ENCODE peak calls at places on chromosomes 1 and 21, in nine cellular contexts. Y is epithelial cell of prostate; U is activated T-cell treated with anti-CD3 and anti-CD28 coated beads, Interleukin-2, amount 50 U/mL, for 72 hours; F is H7; X is fibroblast of lung; O is activated CD4-positive, alpha-beta T cell treated with anti-CD3 and anti-CD28 coated beads, Interleukin-2, amount 50 U/mL, for 1 hour; T is M059J; A is HTR-8/SVneo; J is T-cell. C is an unnamed sample.

GRCh38 chr1:20521960-20522861 is 14.3 kb upstream of the MUL1 start:
- DNase-seq in Y (no peak), U (peak), F (peak), X (peak), O (peak), T (peak), A (peak), J (peak), C (peak)

GRCh38 chr1:151166506-151166956 is 587 bp downstream of the SCNM1 start:
- DNase-seq in Y (no peak), U (no peak), F (no peak), X (peak), O (no peak), T (peak), A (no peak), J (no peak), C (no peak)

GRCh38 chr1:208252126-208252853 is 8.1 kb upstream of the PLXNA2 start:
- DNase-seq in Y (no peak), U (no peak), F (peak), X (peak), O (no peak), T (peak), A (peak), J (no peak), C (peak)

GRCh38 chr21:34365794-34366193 is 2.0 kb downstream of the KCNE2 start:
- DNase-seq in Y (no peak), U (no peak), F (no peak), X (no peak), O (no peak), T (no peak), A (no peak), J (no peak), C (peak)

GRCh38 chr1:67889940-67890567 is 56.8 kb upstream of the GNG12 start:
- DNase-seq in Y (peak), U (peak), F (no peak), X (peak), O (no peak), T (peak), A (peak), J (no peak), C (no peak)

GRCh38 chr1:11858968-11859871 is 475 bp upstream of the NPPB start:
- DNase-seq in Y (no peak), U (peak), F (peak), X (peak), O (peak), T (peak), A (peak), J (peak), C (peak)

GRCh38 chr21:21232320-21232719 is 234.1 kb downstream of the NCAM2 start:
- DNase-seq in Y (no peak), U (no peak), F (peak), X (peak), O (no peak), T (peak), A (peak), J (no peak), C (no peak)

GRCh38 chr1:22105611-22106207 is 37.2 kb downstream of the WNT4 start:
- DNase-seq in Y (no peak), U (peak), F (peak), X (peak), O (peak), T (peak), A (peak), J (peak), C (no peak)

GRCh38 chr1:109777980-109778625 is 14.4 kb upstream of the EPS8L3 start:
- DNase-seq in Y (no peak), U (no peak), F (no peak), X (no peak), O (no peak), T (no peak), A (no peak), J (no peak), C (peak)

GRCh38 chr1:222182641-222183040 is 365.3 kb downstream of the HHIPL2 start:
- DNase-seq in Y (peak), U (no peak), F (no peak), X (peak), O (no peak), T (peak), A (no peak), J (no peak), C (no peak)

GRCh38 chr1:86394416-86394815 is 1.7 kb downstream of the ODF2L start:
- DNase-seq in Y (no peak), U (no peak), F (no peak), X (peak), O (no peak), T (peak), A (no peak), J (no peak), C (no peak)

GRCh38 chr1:98112631-98113030 is 191.8 kb upstream of the DPYD start:
- DNase-seq in Y (no peak), U (no peak), F (no peak), X (no peak), O (no peak), T (peak), A (no peak), J (no peak), C (no peak)

GRCh38 chr21:33395866-33396265 is 7.3 kb upstream of the IFNGR2 start:
- DNase-seq in Y (no peak), U (no peak), F (no peak), X (peak), O (no peak), T (peak), A (peak), J (no peak), C (no peak)

GRCh38 chr1:6184083-6184783 is 4.1 kb upstream of the CHD5 start:
- DNase-seq in Y (no peak), U (no peak), F (no peak), X (no peak), O (no peak), T (no peak), A (no peak), J (no peak), C (peak)

GRCh38 chr1:25549273-25550154 is 6.1 kb downstream of the LDLRAP1 start:
- DNase-seq in Y (peak), U (peak), F (peak), X (no peak), O (peak), T (peak), A (peak), J (peak), C (peak)

GRCh38 chr1:159937014-159937750 is 8.2 kb downstream of the IGSF9 start:
- DNase-seq in Y (no peak), U (no peak), F (peak), X (no peak), O (no peak), T (no peak), A (no peak), J (no peak), C (no peak)

GRCh38 chr1:230172016-230172356 is 104.9 kb downstream of the GALNT2 start:
- DNase-seq in Y (no peak), U (no peak), F (no peak), X (no peak), O (no peak), T (no peak), A (no peak), J (no peak), C (peak)

C was measured in endodermal cell.